ENCODE peak calls at places on chromosomes 7 and 10, in ten cellular contexts. G is AG09309, T is astrocyte, R is K562, C is fibroblast of pulmonary artery, X is adrenal gland, V is kidney epithelial cell, E is psoas muscle, F is BJ, S is AG04449. L is an unnamed sample.

GRCh38 chr7:107007892-107008287 is 36.6 kb upstream of the PRKAR2B start:
- DNase-seq in F (no peak), R (peak), E (no peak), T (no peak), V (no peak), G (no peak), X (no peak), S (no peak), C (no peak), L (no peak)

GRCh38 chr10:89090760-89091455 is 100.3 kb downstream of the FAS start:
- DNase-seq in X (no peak), C (peak), V (no peak), G (no peak), E (no peak), R (no peak), S (peak), F (no peak), T (peak), L (no peak)

GRCh38 chr7:156473476-156474240 is 166.9 kb upstream of the RNF32 start:
- DNase-seq in C (peak), X (peak), R (peak), E (no peak), G (no peak), T (peak), V (no peak), S (no peak), F (no peak), L (no peak)

GRCh38 chr7:112069879-112070321 is 136.3 kb downstream of the DOCK4 start:
- DNase-seq in V (no peak), R (no peak), C (peak), G (no peak), S (no peak), T (peak), X (no peak), F (no peak), E (no peak), L (no peak)

GRCh38 chr7:114104035-114104434 is 185.2 kb upstream of the PPP1R3A start:
- DNase-seq in E (no peak), R (no peak), X (no peak), T (peak), G (no peak), C (no peak), S (no peak), F (no peak), V (no peak), L (no peak)

GRCh38 chr7:134943785-134944400 is 42.4 kb upstream of the AGBL3 start:
- DNase-seq in T (no peak), E (no peak), S (no peak), V (no peak), G (no peak), R (peak), F (no peak), X (no peak), C (peak), L (no peak)

GRCh38 chr10:97895915-97896314 is 46.3 kb downstream of the GOLGA7B start:
- DNase-seq in S (no peak), V (no peak), G (no peak), E (no peak), F (no peak), X (no peak), T (no peak), R (no peak), C (no peak), L (no peak)

GRCh38 chr7:143383642-143383957 is 2.5 kb downstream of the ZYX start:
- DNase-seq in X (no peak), S (no peak), C (no peak), F (no peak), V (no peak), R (no peak), G (no peak), E (no peak), T (no peak), L (no peak)

GRCh38 chr10:124642076-124642710 is 102.0 kb downstream of the FAM53B start:
- DNase-seq in T (no peak), F (no peak), V (no peak), R (no peak), G (no peak), E (no peak), X (no peak), S (no peak), C (no peak), L (no peak)

DNA sequence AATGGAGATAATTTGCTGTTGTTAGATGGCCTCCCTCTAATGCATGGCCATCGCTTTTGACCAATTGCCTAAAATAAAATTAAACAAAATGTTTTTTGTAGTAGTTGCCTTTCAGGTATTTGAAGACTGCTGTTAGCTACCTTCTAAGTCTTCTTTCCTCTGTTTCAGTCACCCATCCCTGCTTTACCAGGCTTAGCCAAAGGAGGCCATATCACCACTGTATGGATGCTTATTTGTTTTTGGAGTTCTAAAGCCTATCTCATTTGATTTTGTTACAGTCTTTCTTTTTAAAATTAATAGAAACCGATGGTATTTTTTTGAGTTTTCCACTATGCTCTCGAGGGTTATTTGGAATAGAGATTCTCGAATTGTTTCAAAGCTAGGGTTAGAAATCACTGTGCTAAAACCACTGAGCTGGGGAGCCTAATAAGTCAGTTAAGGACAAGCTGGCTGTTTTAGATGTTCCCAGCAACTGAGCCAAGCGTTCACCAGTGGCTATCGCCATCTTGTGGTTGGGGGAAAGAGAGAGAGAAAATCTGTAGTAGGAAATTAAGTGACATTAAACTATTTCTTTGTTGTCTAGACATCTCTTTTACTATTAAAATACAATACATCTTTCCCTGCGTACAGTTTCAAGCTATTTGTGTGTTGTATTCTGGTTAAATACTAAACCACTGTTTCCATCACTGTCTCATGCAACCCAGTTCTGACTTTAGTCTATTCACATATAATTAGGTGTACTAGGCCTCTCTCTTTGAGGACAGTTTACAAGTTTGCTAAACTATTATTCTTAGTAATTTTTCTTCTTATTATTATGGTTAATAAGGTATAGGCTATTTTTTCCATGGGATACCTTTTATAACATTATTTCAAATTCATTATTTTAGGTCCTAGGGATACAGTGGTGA is 52.2 kb downstream of the GPR158 start:
- DNase-seq in V (peak), E (no peak), R (peak), F (no peak), X (peak), S (no peak), C (peak), T (peak), G (peak), L (peak)
- TF ChIP-seq CTCF in V (peak), E (peak), R (peak), F (peak), X (peak), S (peak), C (peak), T (peak), G (peak), L (peak)

GRCh38 chr10:68879628-68880027 is 21.5 kb upstream of the DDX50 start:
- DNase-seq in G (no peak), T (no peak), S (no peak), F (no peak), X (no peak), R (no peak), E (no peak), C (no peak), V (no peak), L (no peak)
- TF ChIP-seq CTCF in G (no peak), T (no peak), S (no peak), F (no peak), X (no peak), R (no peak), E (no peak), C (no peak), V (no peak), L (no peak)

GRCh38 chr7:145696071-145696470 is 420.5 kb upstream of the CNTNAP2 start:
- DNase-seq in T (no peak), V (no peak), S (no peak), C (no peak), F (no peak), G (no peak), E (no peak), R (no peak), X (no peak), L (no peak)

GRCh38 chr7:145700488-145700887 is 416.1 kb upstream of the CNTNAP2 start:
- DNase-seq in S (no peak), T (no peak), X (no peak), V (no peak), E (no peak), G (no peak), F (no peak), R (no peak), C (no peak), L (no peak)

GRCh38 chr7:145698526-145699262 is 417.9 kb upstream of the CNTNAP2 start:
- DNase-seq in C (no peak), F (no peak), V (no peak), R (peak), E (no peak), T (peak), S (no peak), G (no peak), X (no peak), L (no peak)
- TF ChIP-seq CTCF in C (no peak), F (no peak), V (no peak), R (no peak), E (no peak), T (no peak), S (no peak), G (no peak), X (no peak), L (no peak)

DNA sequence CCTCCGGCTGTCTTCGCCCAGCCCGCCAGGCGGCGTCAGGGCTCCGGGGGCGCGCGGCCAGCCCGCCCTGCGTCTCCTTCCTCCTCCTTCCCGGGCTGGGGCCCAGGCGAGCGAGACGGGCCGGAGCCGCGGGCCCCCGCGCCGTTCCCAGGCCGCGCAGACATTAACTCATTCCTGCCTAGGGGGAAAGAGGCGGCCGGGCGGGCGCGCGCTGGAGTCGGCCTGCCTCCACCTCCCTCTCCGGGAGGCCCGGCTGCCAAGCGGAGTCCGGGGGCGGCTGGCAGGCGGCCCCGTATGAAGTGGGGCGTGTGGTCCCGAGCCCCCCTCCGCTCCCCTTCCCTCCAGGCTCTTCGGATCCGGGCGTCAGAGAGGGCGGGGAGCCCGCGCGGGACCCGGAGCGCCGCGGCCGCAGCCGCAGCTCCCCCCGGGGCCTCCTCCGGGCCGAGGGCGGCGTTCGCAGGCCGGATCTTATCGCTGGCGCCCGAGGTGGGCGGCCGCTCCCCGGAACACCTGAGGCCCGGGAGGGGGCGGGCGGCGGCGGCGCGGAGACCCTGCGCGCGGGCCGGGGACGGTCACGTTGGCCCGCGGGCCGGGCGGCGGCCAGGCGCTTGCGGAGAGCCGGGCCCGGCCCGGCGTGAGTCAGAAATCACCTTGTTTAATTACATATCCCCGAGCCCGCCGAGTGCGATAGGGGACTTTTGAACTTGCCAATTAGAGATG is 43.1 kb downstream of the LDB3 start:
- DNase-seq in G (peak), S (peak), F (peak), E (peak), C (peak), X (peak), T (peak), R (peak), V (peak), L (peak)
- TF ChIP-seq CTCF in G (no peak), S (peak), F (no peak), E (peak), C (no peak), X (peak), T (no peak), R (peak), V (no peak), L (peak)

GRCh38 chr10:84348431-84348830 is 20.0 kb downstream of the CCSER2 start:
- DNase-seq in R (no peak), G (no peak), E (no peak), F (no peak), X (no peak), S (no peak), V (no peak), T (peak), C (peak), L (no peak)
- TF ChIP-seq CTCF in R (no peak), G (no peak), E (no peak), F (no peak), X (no peak), S (no peak), V (no peak), T (no peak), C (no peak), L (no peak)

GRCh38 chr7:18119985-18120384 is 92.3 kb upstream of the PRPS1L1 start:
- DNase-seq in S (no peak), G (no peak), R (no peak), X (no peak), C (peak), E (no peak), V (no peak), F (no peak), T (no peak), L (no peak)
- TF ChIP-seq CTCF in S (no peak), G (peak), R (peak), X (peak), C (peak), E (no peak), V (peak), F (peak), T (peak), L (peak)

GRCh38 chr10:93784059-93784458 is 26.3 kb downstream of the LGI1 start:
- DNase-seq in F (no peak), R (no peak), T (no peak), V (no peak), S (no peak), G (no peak), E (no peak), X (no peak), C (no peak), L (no peak)
- TF ChIP-seq CTCF in F (no peak), R (no peak), T (no peak), V (no peak), S (no peak), G (no peak), E (no peak), X (no peak), C (no peak), L (no peak)

DNA sequence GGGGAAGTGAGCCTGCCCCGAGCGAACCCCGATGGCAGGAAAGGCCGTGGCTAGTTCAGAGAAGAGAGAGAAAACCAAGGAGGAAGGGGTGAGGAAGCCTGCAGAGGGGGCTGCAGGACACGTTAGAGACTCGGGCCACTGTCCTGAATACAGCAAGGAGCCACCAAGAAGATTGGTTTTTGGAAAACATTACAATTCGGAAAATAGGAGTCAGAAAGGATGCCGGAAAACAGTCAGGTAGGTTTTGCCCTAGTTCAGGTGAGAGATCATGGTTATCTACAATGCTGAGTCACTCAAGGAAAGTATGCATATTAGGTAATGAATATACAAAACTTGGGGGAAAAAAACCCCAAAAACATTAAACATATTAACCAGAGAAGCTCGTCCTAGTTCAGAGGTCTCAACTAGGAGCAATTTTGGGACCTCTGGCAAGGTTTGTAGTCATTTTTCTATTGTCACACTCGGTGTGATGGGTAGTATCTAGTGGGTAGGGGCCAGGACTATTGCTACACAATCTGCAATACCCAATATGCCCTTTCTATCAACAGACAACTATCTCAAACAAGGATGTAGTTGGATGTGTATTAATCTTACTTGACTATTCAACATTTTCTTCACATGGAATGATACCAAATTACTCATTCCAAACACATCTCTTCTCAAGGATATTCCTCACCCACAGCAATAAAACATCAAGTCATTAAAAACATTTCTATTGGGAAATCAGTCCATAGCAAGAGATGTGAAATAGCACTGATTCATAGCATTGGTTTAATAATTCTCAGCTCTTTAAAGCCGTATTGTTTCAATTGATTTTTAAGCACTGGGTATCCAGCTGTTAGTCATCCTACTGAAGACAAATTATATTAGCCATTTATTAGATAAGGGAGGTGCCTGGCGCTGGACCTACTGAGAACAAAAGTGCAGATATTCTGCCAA is 74.4 kb upstream of the RSU1 start:
- DNase-seq in F (peak), G (peak), C (peak), V (peak), E (peak), X (peak), T (peak), R (peak), S (peak), L (peak)
- TF ChIP-seq CTCF in F (peak), G (peak), C (peak), V (peak), E (peak), X (peak), T (peak), R (peak), S (peak), L (peak)

GRCh38 chr10:119932631-119933030 is 40.1 kb downstream of the SEC23IP start:
- DNase-seq in X (no peak), C (no peak), R (no peak), E (no peak), F (no peak), T (no peak), V (no peak), G (no peak), S (no peak), L (no peak)

GRCh38 chr10:119931873-119932272 is 39.3 kb downstream of the SEC23IP start:
- DNase-seq in E (no peak), S (no peak), C (no peak), R (no peak), X (no peak), V (no peak), G (no peak), F (no peak), T (no peak), L (no peak)

GRCh38 chr10:119928411-119928810 is 35.9 kb downstream of the SEC23IP start:
- DNase-seq in S (no peak), T (no peak), C (no peak), G (no peak), X (no peak), F (no peak), R (no peak), E (no peak), V (no peak), L (no peak)

GRCh38 chr10:119933179-119933578 is 40.6 kb downstream of the SEC23IP start:
- DNase-seq in C (peak), E (no peak), G (no peak), F (no peak), S (no peak), X (no peak), T (peak), R (no peak), V (no peak), L (no peak)
- TF ChIP-seq CTCF in C (peak), E (no peak), G (peak), F (peak), S (peak), X (peak), T (peak), R (no peak), V (peak), L (peak)